ENCODE peak calls at places on chromosomes 6 and 20, in six cellular contexts. One of them, this sample, is unnamed.

GRCh38 chr6:125910518-125910917 is 46.1 kb upstream of the HINT3 start:
- DNase-seq in HCT116: no peak
- DNase-seq in neural progenitor cell: no peak
- DNase-seq in PC-3: peak; percentile 11
- DNase-seq in SK-N-SH: no peak
- DNase-seq in MM.1S: no peak
- DNase-seq in this sample: peak; percentile 67

GRCh38 chr20:3716195-3716834 is 3.9 kb upstream of the SIGLEC1 start:
- DNase-seq in SK-N-SH: peak; percentile 82
- DNase-seq in PC-3: peak; percentile 64
- DNase-seq in MM.1S: peak; percentile 21
- DNase-seq in neural progenitor cell: peak; percentile 76
- DNase-seq in HCT116: peak; percentile 51
- DNase-seq in this sample: peak; percentile 66

GRCh38 chr6:170454512-170455285 is 98.4 kb downstream of the PSMB1 start:
- DNase-seq in HCT116: no peak
- DNase-seq in neural progenitor cell: no peak
- DNase-seq in SK-N-SH: peak; percentile 62
- DNase-seq in PC-3: no peak
- DNase-seq in MM.1S: no peak
- DNase-seq in this sample: no peak

GRCh38 chr20:47940101-47940813 is 155.0 kb upstream of the SULF2 start:
- DNase-seq in neural progenitor cell: no peak
- DNase-seq in SK-N-SH: no peak
- DNase-seq in PC-3: no peak
- DNase-seq in HCT116: no peak
- DNase-seq in MM.1S: no peak
- DNase-seq in this sample: no peak

GRCh38 chr20:2887715-2888114 is 14.4 kb downstream of the PTPRA start:
- DNase-seq in HCT116: no peak
- DNase-seq in SK-N-SH: no peak
- DNase-seq in PC-3: no peak
- DNase-seq in neural progenitor cell: no peak
- DNase-seq in MM.1S: no peak
- DNase-seq in this sample: no peak

GRCh38 chr6:36968266-36968977 is 13.9 kb downstream of the PI16 start:
- DNase-seq in HCT116: no peak
- DNase-seq in neural progenitor cell: no peak
- DNase-seq in MM.1S: no peak
- DNase-seq in SK-N-SH: no peak
- DNase-seq in PC-3: no peak
- DNase-seq in this sample: peak; percentile 64

GRCh38 chr6:97186416-97186999 is 96.5 kb downstream of the MMS22L start:
- DNase-seq in MM.1S: peak; percentile 69
- DNase-seq in SK-N-SH: peak; percentile 40
- DNase-seq in PC-3: peak; percentile 62
- DNase-seq in neural progenitor cell: peak; percentile 86
- DNase-seq in HCT116: peak; percentile 42
- DNase-seq in this sample: peak; percentile 78

GRCh38 chr6:167485186-167485978 is 160.5 kb downstream of the TTLL2 start:
- DNase-seq in PC-3: peak; percentile 11
- DNase-seq in neural progenitor cell: no peak
- DNase-seq in MM.1S: no peak
- DNase-seq in SK-N-SH: peak; percentile 58
- DNase-seq in HCT116: no peak
- DNase-seq in this sample: no peak

GRCh38 chr6:135192256-135193174 is 11.4 kb downstream of the MYB start:
- DNase-seq in MM.1S: no peak
- DNase-seq in SK-N-SH: no peak
- DNase-seq in PC-3: no peak
- DNase-seq in neural progenitor cell: no peak
- DNase-seq in HCT116: no peak
- DNase-seq in this sample: no peak

GRCh38 chr6:20211941-20212391 is 303 bp downstream of the MBOAT1 start:
- DNase-seq in neural progenitor cell: peak; percentile 56
- DNase-seq in PC-3: peak; percentile 49
- DNase-seq in MM.1S: peak; percentile 27
- DNase-seq in SK-N-SH: no peak
- DNase-seq in HCT116: no peak
- DNase-seq in this sample: peak; percentile 65

GRCh38 chr20:33408716-33409654 is 7.7 kb upstream of the CDK5RAP1 start:
- DNase-seq in SK-N-SH: no peak
- DNase-seq in MM.1S: no peak
- DNase-seq in PC-3: no peak
- DNase-seq in HCT116: no peak
- DNase-seq in neural progenitor cell: no peak
- DNase-seq in this sample: no peak

GRCh38 chr6:143539723-143540122 is 28.2 kb upstream of the FUCA2 start:
- DNase-seq in SK-N-SH: no peak
- DNase-seq in MM.1S: no peak
- DNase-seq in neural progenitor cell: peak; percentile 10
- DNase-seq in HCT116: no peak
- DNase-seq in PC-3: no peak
- DNase-seq in this sample: no peak

GRCh38 chr20:20450461-20451027 is 82.6 kb downstream of the INSM1 start:
- DNase-seq in PC-3: no peak
- DNase-seq in MM.1S: no peak
- DNase-seq in HCT116: no peak
- DNase-seq in neural progenitor cell: no peak
- DNase-seq in SK-N-SH: peak; percentile 53
- DNase-seq in this sample: no peak

GRCh38 chr6:158283304-158284005 is 28.8 kb upstream of the TULP4 start:
- DNase-seq in PC-3: no peak
- DNase-seq in neural progenitor cell: peak; percentile 70
- DNase-seq in SK-N-SH: no peak
- DNase-seq in MM.1S: peak; percentile 61
- DNase-seq in HCT116: no peak
- DNase-seq in this sample: peak; percentile 42

GRCh38 chr6:158286413-158286812 is 25.9 kb upstream of the TULP4 start:
- DNase-seq in HCT116: no peak
- DNase-seq in PC-3: peak; percentile 8
- DNase-seq in neural progenitor cell: no peak
- DNase-seq in MM.1S: no peak
- DNase-seq in SK-N-SH: no peak
- DNase-seq in this sample: peak; percentile 83

GRCh38 chr6:158284340-158285210 is 27.7 kb upstream of the TULP4 start:
- DNase-seq in neural progenitor cell: peak; percentile 54
- DNase-seq in SK-N-SH: no peak
- DNase-seq in MM.1S: peak; percentile 74
- DNase-seq in PC-3: no peak
- DNase-seq in HCT116: no peak
- DNase-seq in this sample: peak; percentile 83

GRCh38 chr6:158287047-158287446 is 25.2 kb upstream of the TULP4 start:
- DNase-seq in HCT116: no peak
- DNase-seq in neural progenitor cell: no peak
- DNase-seq in PC-3: no peak
- DNase-seq in MM.1S: no peak
- DNase-seq in SK-N-SH: no peak
- DNase-seq in this sample: no peak

GRCh38 chr6:158285321-158285960 is 26.8 kb upstream of the TULP4 start:
- DNase-seq in PC-3: no peak
- DNase-seq in SK-N-SH: no peak
- DNase-seq in neural progenitor cell: peak; percentile 31
- DNase-seq in HCT116: no peak
- DNase-seq in MM.1S: no peak
- DNase-seq in this sample: peak; percentile 15
- TF ChIP-seq EZH2phosphoT487 in PC-3: no peak
- TF ChIP-seq EZH2phosphoT487 in SK-N-SH: no peak
- TF ChIP-seq EZH2phosphoT487 in neural progenitor cell: no peak
- TF ChIP-seq EZH2phosphoT487 in HCT116: no peak
- TF ChIP-seq EZH2phosphoT487 in MM.1S: no peak
- TF ChIP-seq EZH2phosphoT487 in this sample: no peak

GRCh38 chr6:29649701-29650673 is 6.9 kb upstream of the MOG start:
- DNase-seq in neural progenitor cell: peak; percentile 99
- DNase-seq in HCT116: peak; percentile 98
- DNase-seq in PC-3: peak; percentile 99
- DNase-seq in MM.1S: peak; percentile 98
- DNase-seq in SK-N-SH: peak; percentile 89
- DNase-seq in this sample: peak; percentile 98
- H3K9ac ChIP-seq in neural progenitor cell: no peak overlapping the region
- H3K9ac ChIP-seq in HCT116: peak overlapping the region; percentile 47
- H3K9ac ChIP-seq in PC-3: peak overlapping the region; percentile 36
- H3K9ac ChIP-seq in MM.1S: peak overlapping the region; percentile 72
- H3K9ac ChIP-seq in SK-N-SH: no peak overlapping the region
- H3K9ac ChIP-seq in this sample: peak overlapping the region; percentile 73

GRCh38 chr6:17505767-17506280 is 94.3 kb upstream of the FAM8A1 start:
- DNase-seq in HCT116: no peak
- DNase-seq in neural progenitor cell: no peak
- DNase-seq in MM.1S: no peak
- DNase-seq in PC-3: peak; percentile 25
- DNase-seq in SK-N-SH: no peak
- DNase-seq in this sample: peak; percentile 69
- TF ChIP-seq EZH2phosphoT487 in HCT116: no peak
- TF ChIP-seq EZH2phosphoT487 in neural progenitor cell: no peak
- TF ChIP-seq EZH2phosphoT487 in MM.1S: no peak
- TF ChIP-seq EZH2phosphoT487 in PC-3: no peak
- TF ChIP-seq EZH2phosphoT487 in SK-N-SH: no peak
- TF ChIP-seq EZH2phosphoT487 in this sample: no peak

DNA sequence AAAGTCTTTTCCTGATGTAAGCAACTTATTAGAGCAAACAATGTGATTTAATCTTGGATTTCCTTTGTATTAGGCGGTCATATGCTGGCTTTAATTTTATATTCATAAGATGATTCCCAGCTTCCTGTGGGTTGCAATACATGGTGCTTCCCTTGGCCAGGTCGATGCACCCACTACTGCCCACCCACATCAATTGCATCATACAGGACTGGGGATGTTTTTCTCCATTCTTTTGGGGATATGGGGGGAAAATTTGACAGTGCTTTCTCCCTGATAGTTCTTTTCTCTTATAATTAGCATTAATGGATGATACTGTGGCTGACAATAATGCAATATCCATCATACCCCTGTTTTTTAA is 187.6 kb downstream of the JARID2 start:
- DNase-seq in neural progenitor cell: no peak
- DNase-seq in PC-3: no peak
- DNase-seq in SK-N-SH: no peak
- DNase-seq in MM.1S: no peak
- DNase-seq in HCT116: no peak
- DNase-seq in this sample: no peak
- H3K9ac ChIP-seq in neural progenitor cell: no peak overlapping the region
- H3K9ac ChIP-seq in PC-3: no peak overlapping the region
- H3K9ac ChIP-seq in SK-N-SH: no peak overlapping the region
- H3K9ac ChIP-seq in MM.1S: no peak overlapping the region
- H3K9ac ChIP-seq in HCT116: no peak overlapping the region
- H3K9ac ChIP-seq in this sample: no peak overlapping the region

GRCh38 chr6:155260686-155261085 is 3.1 kb upstream of the CLDN20 start:
- DNase-seq in MM.1S: peak; percentile 14
- DNase-seq in PC-3: no peak
- DNase-seq in SK-N-SH: no peak
- DNase-seq in neural progenitor cell: no peak
- DNase-seq in HCT116: no peak
- DNase-seq in this sample: no peak

GRCh38 chr6:155259897-155260296 is 3.9 kb upstream of the CLDN20 start:
- DNase-seq in SK-N-SH: no peak
- DNase-seq in MM.1S: no peak
- DNase-seq in HCT116: no peak
- DNase-seq in PC-3: no peak
- DNase-seq in neural progenitor cell: no peak
- DNase-seq in this sample: no peak

GRCh38 chr6:155262655-155263054 is 1.2 kb upstream of the CLDN20 start:
- DNase-seq in PC-3: no peak
- DNase-seq in MM.1S: no peak
- DNase-seq in neural progenitor cell: no peak
- DNase-seq in SK-N-SH: no peak
- DNase-seq in HCT116: no peak
- DNase-seq in this sample: no peak

GRCh38 chr6:155259202-155259601 is 4.6 kb upstream of the CLDN20 start:
- DNase-seq in HCT116: no peak
- DNase-seq in PC-3: no peak
- DNase-seq in SK-N-SH: no peak
- DNase-seq in MM.1S: no peak
- DNase-seq in neural progenitor cell: no peak
- DNase-seq in this sample: no peak

DNA sequence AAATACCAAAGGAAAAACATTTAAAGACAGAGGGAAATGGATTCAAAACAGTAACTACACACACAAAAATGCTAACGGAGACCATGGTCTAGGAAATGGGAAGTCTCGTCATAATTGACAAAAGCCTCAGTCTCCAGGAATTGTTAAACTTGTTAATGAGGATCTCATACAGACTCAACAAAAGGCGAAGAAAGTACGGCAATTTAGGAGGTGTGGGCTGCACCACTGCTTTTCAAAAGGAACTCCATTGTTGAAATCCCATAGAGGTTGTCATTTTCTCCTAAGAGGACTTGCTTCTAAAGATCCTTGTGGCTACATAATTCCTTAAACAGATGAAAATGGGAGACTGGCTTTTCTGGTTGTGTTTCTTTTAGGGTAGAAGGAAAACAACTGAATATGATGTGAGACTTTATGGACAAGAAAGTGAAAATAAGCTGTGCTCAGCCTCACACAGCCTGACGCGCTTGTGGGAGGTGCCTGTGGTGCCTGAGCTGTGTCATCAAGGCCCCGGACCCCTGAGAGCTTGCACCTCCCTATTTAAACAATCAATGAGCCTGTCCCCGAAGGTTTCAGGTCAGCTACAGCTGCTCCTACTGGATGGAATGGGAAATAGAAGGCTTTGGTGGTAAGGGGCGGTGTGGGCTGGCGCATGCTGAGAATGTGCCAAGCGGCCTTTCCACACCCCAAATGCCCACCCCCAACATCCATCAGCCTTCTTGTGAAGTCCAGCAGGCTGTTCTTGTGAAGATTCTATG is 2.5 kb upstream of the CLDN20 start:
- DNase-seq in HCT116: no peak
- DNase-seq in neural progenitor cell: peak; percentile 70
- DNase-seq in PC-3: no peak
- DNase-seq in SK-N-SH: no peak
- DNase-seq in MM.1S: peak; percentile 22
- DNase-seq in this sample: no peak
- TF ChIP-seq EZH2phosphoT487 in HCT116: no peak
- TF ChIP-seq EZH2phosphoT487 in neural progenitor cell: no peak
- TF ChIP-seq EZH2phosphoT487 in PC-3: no peak
- TF ChIP-seq EZH2phosphoT487 in SK-N-SH: no peak
- TF ChIP-seq EZH2phosphoT487 in MM.1S: no peak
- TF ChIP-seq EZH2phosphoT487 in this sample: no peak

GRCh38 chr6:108596947-108597346 is 36.2 kb downstream of the FOXO3 start:
- DNase-seq in SK-N-SH: no peak
- DNase-seq in PC-3: no peak
- DNase-seq in neural progenitor cell: no peak
- DNase-seq in MM.1S: no peak
- DNase-seq in HCT116: no peak
- DNase-seq in this sample: no peak

GRCh38 chr6:108592371-108593337 is 31.9 kb downstream of the FOXO3 start:
- DNase-seq in neural progenitor cell: peak; percentile 28
- DNase-seq in SK-N-SH: no peak
- DNase-seq in PC-3: no peak
- DNase-seq in HCT116: no peak
- DNase-seq in MM.1S: peak; percentile 96
- DNase-seq in this sample: peak; percentile 92

GRCh38 chr6:108594640-108595039 is 33.9 kb downstream of the FOXO3 start:
- DNase-seq in SK-N-SH: no peak
- DNase-seq in neural progenitor cell: no peak
- DNase-seq in PC-3: peak; percentile 13
- DNase-seq in HCT116: no peak
- DNase-seq in MM.1S: no peak
- DNase-seq in this sample: no peak

GRCh38 chr6:108597601-108598315 is 37.0 kb downstream of the FOXO3 start:
- DNase-seq in MM.1S: peak; percentile 89
- DNase-seq in neural progenitor cell: no peak
- DNase-seq in HCT116: no peak
- DNase-seq in SK-N-SH: no peak
- DNase-seq in PC-3: no peak
- DNase-seq in this sample: no peak

GRCh38 chr6:108598316-108598863 is 37.7 kb downstream of the FOXO3 start:
- DNase-seq in SK-N-SH: no peak
- DNase-seq in PC-3: no peak
- DNase-seq in HCT116: no peak
- DNase-seq in neural progenitor cell: no peak
- DNase-seq in MM.1S: peak; percentile 92
- DNase-seq in this sample: peak; percentile 74
- H3K9ac ChIP-seq in SK-N-SH: no peak overlapping the region
- H3K9ac ChIP-seq in PC-3: no peak overlapping the region
- H3K9ac ChIP-seq in HCT116: no peak overlapping the region
- H3K9ac ChIP-seq in neural progenitor cell: no peak overlapping the region
- H3K9ac ChIP-seq in MM.1S: peak overlapping the region; percentile 79
- H3K9ac ChIP-seq in this sample: no peak overlapping the region

This sample was measured in GM23248.